ENCODE peak calls at places on chromosomes 12 and 14, in four cellular contexts. B, E, H and Y are unnamed samples. For H3K36me3, the result is how much of the 10 kb centered on the place peaks cover.

GRCh38 chr14:82537831-82538230 is 1004.2 kb upstream of the SEL1L start:
- DNase-seq in E (no peak), H (no peak), B (peak), Y (no peak)

GRCh38 chr12:61525331-61525730 is 734.9 kb upstream of the USP15 start:
- DNase-seq in E (no peak), H (no peak), B (no peak), Y (no peak)

GRCh38 chr14:74856366-74856765 is 19.6 kb downstream of the PROX2 start:
- DNase-seq in B (no peak), E (no peak), H (no peak), Y (no peak)

GRCh38 chr12:82413994-82414393 is 55.7 kb downstream of the METTL25 start:
- DNase-seq in E (peak), H (peak), B (no peak), Y (no peak)

GRCh38 chr12:132375747-132376463 is 46.5 kb upstream of the GALNT9 start:
- DNase-seq in H (no peak), E (no peak), B (no peak), Y (no peak)

GRCh38 chr12:50467441-50467840 is 37.3 kb upstream of the DIP2B start:
- DNase-seq in E (peak), H (no peak), B (no peak), Y (no peak)

GRCh38 chr14:76322594-76323220 is 53.2 kb upstream of the ESRRB start:
- DNase-seq in E (no peak), B (no peak), H (no peak), Y (no peak)

GRCh38 chr14:104428333-104428851 is 151.2 kb upstream of the C14orf180 start:
- DNase-seq in E (no peak), H (no peak), B (no peak), Y (no peak)

GRCh38 chr12:125861299-125862281 is 796.4 kb downstream of the AACS start:
- DNase-seq in B (no peak), E (no peak), H (no peak), Y (no peak)

GRCh38 chr14:104348741-104349140 is 210.4 kb downstream of the KIF26A start:
- DNase-seq in H (no peak), B (no peak), E (no peak), Y (no peak)

GRCh38 chr14:62158779-62159178 is 396.6 kb downstream of the SNAPC1 start:
- DNase-seq in H (no peak), E (no peak), B (no peak), Y (no peak)

GRCh38 chr12:26032719-26033241 is 74.3 kb downstream of the RASSF8 start:
- DNase-seq in B (no peak), E (no peak), H (peak), Y (peak)

GRCh38 chr14:105204206-105204930 is 23.3 kb upstream of the NUDT14 start:
- DNase-seq in H (peak), B (no peak), E (peak), Y (no peak)

GRCh38 chr12:89693639-89694202 is 14.9 kb downstream of the ATP2B1 start:
- DNase-seq in B (no peak), E (no peak), H (no peak), Y (peak)

GRCh38 chr12:80877706-80878384 is 59.9 kb downstream of the LIN7A start:
- DNase-seq in E (no peak), B (no peak), H (no peak), Y (peak)

GRCh38 chr12:99911076-99911475 is 73.7 kb downstream of the ANKS1B start:
- DNase-seq in B (no peak), H (peak), E (peak), Y (peak)

GRCh38 chr14:23544511-23545447 is 6.8 kb downstream of the ZFHX2 start:
- DNase-seq in E (no peak), B (peak), H (no peak), Y (no peak)

DNA sequence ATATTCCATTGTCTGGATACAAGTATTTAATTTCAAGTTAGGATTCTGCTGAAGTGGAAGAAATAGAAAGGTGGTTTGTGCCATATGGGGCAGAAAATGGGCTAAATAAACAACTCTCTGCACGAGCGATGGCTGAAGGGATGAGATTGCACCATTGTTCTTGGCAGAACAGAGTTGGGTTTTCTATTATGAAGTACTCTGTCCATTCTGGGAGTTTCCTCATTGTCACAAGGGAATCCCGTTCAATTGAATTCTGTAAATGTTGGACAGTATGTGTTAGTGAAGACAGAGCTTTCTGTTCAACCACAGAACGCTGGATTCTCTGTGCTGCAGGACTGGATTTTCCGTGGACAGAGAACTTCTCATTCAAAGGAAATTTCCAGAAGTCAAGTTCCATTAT is 345.5 kb upstream of the PRICKLE1 start:
- DNase-seq in H (no peak), E (no peak), B (no peak), Y (no peak)
- H3K36me3 ChIP-seq in H (under half), E (under half), B (under half), Y (under half)

GRCh38 chr14:51424041-51424440 is 184.0 kb downstream of the TMX1 start:
- DNase-seq in E (no peak), H (no peak), B (no peak), Y (no peak)

GRCh38 chr14:51422704-51423103 is 182.7 kb downstream of the TMX1 start:
- DNase-seq in E (no peak), H (no peak), B (no peak), Y (no peak)

GRCh38 chr14:51428981-51429380 is 188.9 kb downstream of the TMX1 start:
- DNase-seq in B (no peak), H (no peak), E (no peak), Y (no peak)

GRCh38 chr14:51419685-51420084 is 179.6 kb downstream of the TMX1 start:
- DNase-seq in E (no peak), H (no peak), B (no peak), Y (no peak)

GRCh38 chr14:51424569-51425251 is 184.7 kb downstream of the TMX1 start:
- DNase-seq in E (no peak), B (peak), H (no peak), Y (peak)
- H2AFZ ChIP-seq in E (peak), B (peak), H (no peak), Y (peak)

DNA sequence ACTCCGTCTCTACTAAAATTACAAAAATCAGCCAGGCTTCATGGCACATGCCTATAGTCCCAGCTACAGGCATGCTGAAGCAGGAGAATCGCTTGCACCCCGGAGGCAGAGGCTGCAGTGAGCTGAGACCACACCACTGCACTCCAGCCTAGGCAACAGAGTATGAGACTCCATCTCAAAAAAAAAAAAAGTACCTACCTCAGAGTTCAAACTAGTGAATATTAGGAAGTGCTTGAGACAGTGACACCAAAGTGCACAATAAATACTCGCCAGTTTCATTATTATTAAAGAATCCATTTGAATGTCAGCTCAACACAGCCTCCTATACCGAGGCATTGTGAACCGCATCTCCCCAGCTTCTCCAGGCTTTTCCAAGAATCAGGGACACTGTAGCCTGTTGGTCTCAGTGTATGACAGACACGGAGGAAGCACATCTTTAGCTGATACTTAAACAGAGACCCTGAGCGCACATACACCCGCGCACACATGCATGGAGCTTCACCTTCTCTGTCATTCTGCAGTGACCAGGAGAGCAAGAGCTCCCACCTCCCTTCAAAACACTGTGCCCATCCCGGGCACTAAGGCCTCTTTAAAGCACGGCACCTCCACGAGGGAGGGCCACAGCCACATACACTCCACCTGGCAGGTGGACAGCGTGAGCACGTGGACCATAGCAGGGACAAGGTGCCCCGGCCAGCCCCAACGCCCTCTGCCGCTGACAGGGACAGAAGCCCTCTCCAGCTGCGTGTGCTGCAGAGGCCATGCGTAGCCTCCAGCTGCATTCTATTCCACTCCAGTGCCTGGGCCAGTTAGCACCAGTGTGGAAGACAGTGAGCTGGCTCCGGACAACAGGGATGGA is 5.2 kb downstream of the GAPDH start:
- DNase-seq in B (peak), H (peak), E (peak), Y (no peak)
- H3K36me3 ChIP-seq in B (under half), H (under half), E (under half), Y (under half)

GRCh38 chr12:112908548-112908947 is 1.8 kb downstream of the OAS1 start:
- DNase-seq in B (no peak), E (no peak), H (no peak), Y (no peak)
- H2AFZ ChIP-seq in B (no peak), E (no peak), H (no peak), Y (no peak)

GRCh38 chr12:101670007-101670671 is 27.3 kb upstream of the CHPT1 start:
- DNase-seq in B (peak), H (peak), E (peak), Y (peak)
- H3K36me3 ChIP-seq in B (under half), H (under half), E (under half), Y (under half)

DNA sequence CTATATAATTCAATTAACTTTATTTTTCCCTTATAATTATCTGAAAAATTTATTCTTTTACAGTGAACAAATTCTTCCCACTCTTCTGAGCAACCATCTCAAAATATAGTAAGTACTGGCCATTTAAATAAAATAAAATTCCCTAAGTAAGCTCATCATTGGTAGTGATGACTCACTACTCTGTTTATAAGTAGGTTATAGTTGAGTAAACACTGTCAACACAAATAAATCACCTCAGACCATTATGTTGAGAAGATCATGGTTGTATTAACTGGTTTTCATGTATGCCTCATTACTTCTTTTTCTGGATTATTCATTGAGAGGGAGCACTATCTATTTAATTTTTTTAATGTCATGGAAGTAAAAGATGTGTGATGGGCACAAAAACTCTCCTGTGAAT is 220.5 kb downstream of the SEC23A start:
- DNase-seq in B (no peak), H (peak), E (no peak), Y (no peak)
- H2AFZ ChIP-seq in B (no peak), H (no peak), E (no peak), Y (no peak)

GRCh38 chr14:100116134-100116533 is 43.3 kb downstream of the DEGS2 start:
- DNase-seq in H (no peak), E (no peak), B (no peak), Y (no peak)
- H3K36me3 ChIP-seq in H (under half), E (under half), B (under half), Y (under half)

GRCh38 chr12:83796527-83796926 is 1109.8 kb downstream of the TMTC2 start:
- DNase-seq in H (no peak), B (peak), E (no peak), Y (no peak)
- H2AFZ ChIP-seq in H (no peak), B (peak), E (no peak), Y (no peak)

DNA sequence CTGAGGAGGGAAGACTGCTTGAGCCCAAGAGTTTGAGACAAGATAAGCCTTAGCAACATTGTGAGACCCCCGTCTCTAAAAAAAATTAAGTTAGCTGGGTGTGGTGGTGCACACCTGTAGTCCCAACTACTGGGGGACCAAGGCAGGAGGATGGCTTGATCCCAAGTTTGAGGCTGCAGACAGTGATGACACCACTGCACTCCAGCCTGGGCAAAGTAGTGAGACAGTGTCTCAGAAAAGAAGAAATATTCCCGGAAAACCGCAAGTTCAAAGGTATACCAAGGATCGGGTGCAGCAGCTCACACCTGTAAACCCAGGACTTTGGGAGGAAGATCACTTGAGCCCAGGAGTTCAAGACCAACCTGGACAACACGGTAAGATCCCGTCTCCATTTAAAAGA is 5.8 kb downstream of the PTGES3 start:
- DNase-seq in B (no peak), E (no peak), H (no peak), Y (no peak)
- H3K36me3 ChIP-seq in B (under half), E (under half), H (under half), Y (under half)

DNA sequence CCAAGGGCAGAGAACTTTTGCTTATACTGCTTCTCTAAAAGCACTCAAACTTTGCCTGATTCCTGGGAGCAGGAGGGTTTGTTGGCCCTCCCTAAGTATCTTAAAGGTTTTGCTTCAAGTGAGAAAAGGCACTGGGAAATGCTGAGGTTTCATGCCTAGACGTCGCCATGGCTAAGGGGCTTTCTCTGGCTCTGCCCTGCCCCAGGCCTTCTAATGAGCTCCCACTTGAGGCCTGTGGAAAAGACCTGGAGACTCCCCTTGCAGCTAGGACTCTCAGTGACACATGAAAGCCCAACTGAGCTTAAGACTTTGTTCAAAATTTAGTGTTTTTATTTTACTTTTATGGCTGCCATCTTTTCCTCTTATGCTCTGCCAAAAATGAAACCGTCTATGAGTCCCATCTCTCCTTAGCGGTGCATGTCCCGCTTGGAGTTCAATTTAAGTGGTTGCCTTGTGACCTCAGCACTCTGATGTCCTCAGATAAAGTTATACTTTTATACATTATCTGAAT is 49.3 kb downstream of the EIF2S3B start:
- DNase-seq in E (no peak), B (no peak), H (no peak), Y (no peak)
- H2AFZ ChIP-seq in E (no peak), B (peak), H (no peak), Y (no peak)